ENCODE peak calls at places on chromosomes 13 and 19, in nine cellular contexts. One of them, this sample, is unnamed.

GRCh38 chr19:40594657-40595077 is 6.5 kb upstream of the LTBP4 start:
- DNase-seq in HepG2: no peak
- DNase-seq in BE2C: no peak
- DNase-seq in PC-9: no peak
- DNase-seq in lung: no peak
- DNase-seq in bronchial epithelial cell: peak; percentile 68
- DNase-seq in adipocyte: no peak
- DNase-seq in psoas muscle: no peak
- DNase-seq in stomach: no peak
- DNase-seq in this sample: no peak

GRCh38 chr13:76027131-76027530 is 391.0 kb downstream of the LMO7 start:
- DNase-seq in HepG2: no peak
- DNase-seq in BE2C: no peak
- DNase-seq in PC-9: no peak
- DNase-seq in lung: no peak
- DNase-seq in bronchial epithelial cell: no peak
- DNase-seq in adipocyte: no peak
- DNase-seq in psoas muscle: no peak
- DNase-seq in stomach: no peak
- DNase-seq in this sample: no peak

GRCh38 chr19:34287676-34288140 is 33.4 kb downstream of the GARRE1 start:
- DNase-seq in HepG2: no peak
- DNase-seq in BE2C: no peak
- DNase-seq in PC-9: no peak
- DNase-seq in lung: no peak
- DNase-seq in bronchial epithelial cell: no peak
- DNase-seq in adipocyte: no peak
- DNase-seq in psoas muscle: no peak
- DNase-seq in stomach: no peak
- DNase-seq in this sample: no peak

GRCh38 chr13:98890186-98890585 is 87.7 kb downstream of the DOCK9 start:
- DNase-seq in HepG2: no peak
- DNase-seq in BE2C: peak; percentile 39
- DNase-seq in PC-9: peak; percentile 52
- DNase-seq in lung: no peak
- DNase-seq in bronchial epithelial cell: peak; percentile 93
- DNase-seq in adipocyte: no peak
- DNase-seq in psoas muscle: peak; percentile 31
- DNase-seq in stomach: no peak
- DNase-seq in this sample: no peak

GRCh38 chr13:93915269-93915809 is 564.1 kb downstream of the DCT start:
- DNase-seq in HepG2: no peak
- DNase-seq in BE2C: no peak
- DNase-seq in PC-9: no peak
- DNase-seq in lung: no peak
- DNase-seq in bronchial epithelial cell: no peak
- DNase-seq in adipocyte: peak; percentile 74
- DNase-seq in psoas muscle: no peak
- DNase-seq in stomach: no peak
- DNase-seq in this sample: no peak

GRCh38 chr13:80458546-80458945 is 117.6 kb upstream of the SPRY2 start:
- DNase-seq in HepG2: no peak
- DNase-seq in BE2C: no peak
- DNase-seq in PC-9: no peak
- DNase-seq in lung: no peak
- DNase-seq in bronchial epithelial cell: no peak
- DNase-seq in adipocyte: no peak
- DNase-seq in psoas muscle: no peak
- DNase-seq in stomach: no peak
- DNase-seq in this sample: no peak

GRCh38 chr13:74977498-74977897 is 504.5 kb downstream of the TBC1D4 start:
- DNase-seq in HepG2: no peak
- DNase-seq in BE2C: no peak
- DNase-seq in PC-9: no peak
- DNase-seq in lung: no peak
- DNase-seq in bronchial epithelial cell: no peak
- DNase-seq in adipocyte: no peak
- DNase-seq in psoas muscle: no peak
- DNase-seq in stomach: no peak
- DNase-seq in this sample: no peak

GRCh38 chr13:93098972-93099371 is 127.6 kb upstream of the GPC6 start:
- DNase-seq in HepG2: no peak
- DNase-seq in BE2C: no peak
- DNase-seq in PC-9: no peak
- DNase-seq in lung: no peak
- DNase-seq in bronchial epithelial cell: no peak
- DNase-seq in adipocyte: no peak
- DNase-seq in psoas muscle: no peak
- DNase-seq in stomach: peak; percentile 44
- DNase-seq in this sample: peak; percentile 76

GRCh38 chr13:113852536-113853517 is 11.0 kb downstream of the GAS6 start:
- DNase-seq in HepG2: no peak
- DNase-seq in BE2C: no peak
- DNase-seq in PC-9: no peak
- DNase-seq in lung: no peak
- DNase-seq in bronchial epithelial cell: no peak
- DNase-seq in adipocyte: no peak
- DNase-seq in psoas muscle: no peak
- DNase-seq in stomach: no peak
- DNase-seq in this sample: peak; percentile 8

GRCh38 chr19:29858000-29858596 is 46.3 kb downstream of the CCNE1 start:
- DNase-seq in HepG2: no peak
- DNase-seq in BE2C: peak; percentile 43
- DNase-seq in PC-9: peak; percentile 60
- DNase-seq in lung: peak; percentile 37
- DNase-seq in bronchial epithelial cell: no peak
- DNase-seq in adipocyte: no peak
- DNase-seq in psoas muscle: no peak
- DNase-seq in stomach: peak; percentile 50
- DNase-seq in this sample: peak; percentile 71

GRCh38 chr13:75480691-75481175 is 1.2 kb downstream of the TBC1D4 start:
- DNase-seq in HepG2: peak; percentile 53
- DNase-seq in BE2C: peak; percentile 68
- DNase-seq in PC-9: peak; percentile 88
- DNase-seq in lung: peak; percentile 77
- DNase-seq in bronchial epithelial cell: peak; percentile 74
- DNase-seq in adipocyte: peak; percentile 63
- DNase-seq in psoas muscle: peak; percentile 45
- DNase-seq in stomach: peak; percentile 80
- DNase-seq in this sample: peak; percentile 27

GRCh38 chr13:73822671-73823592 is 311.3 kb downstream of the KLF12 start:
- DNase-seq in HepG2: no peak
- DNase-seq in BE2C: no peak
- DNase-seq in PC-9: no peak
- DNase-seq in lung: no peak
- DNase-seq in bronchial epithelial cell: no peak
- DNase-seq in adipocyte: no peak
- DNase-seq in psoas muscle: no peak
- DNase-seq in stomach: no peak
- DNase-seq in this sample: no peak

GRCh38 chr19:15812059-15812722 is 3.3 kb downstream of the OR10H1 start:
- DNase-seq in HepG2: no peak
- DNase-seq in BE2C: no peak
- DNase-seq in PC-9: peak; percentile 57
- DNase-seq in lung: no peak
- DNase-seq in bronchial epithelial cell: peak; percentile 28
- DNase-seq in adipocyte: peak; percentile 3
- DNase-seq in psoas muscle: no peak
- DNase-seq in stomach: peak; percentile 40
- DNase-seq in this sample: no peak

GRCh38 chr19:47778089-47778953 is at the start of gene SELENOW:
- DNase-seq in HepG2: peak; percentile 47
- DNase-seq in BE2C: peak; percentile 83
- DNase-seq in PC-9: peak; percentile 75
- DNase-seq in lung: peak; percentile 77
- DNase-seq in bronchial epithelial cell: peak; percentile 71
- DNase-seq in adipocyte: peak; percentile 82
- DNase-seq in psoas muscle: peak; percentile 79
- DNase-seq in stomach: peak; percentile 83
- DNase-seq in this sample: peak; percentile 82

GRCh38 chr19:29965529-29965928 is 23.5 kb downstream of the URI1 start:
- DNase-seq in HepG2: no peak
- DNase-seq in BE2C: no peak
- DNase-seq in PC-9: no peak
- DNase-seq in lung: no peak
- DNase-seq in bronchial epithelial cell: peak; percentile 81
- DNase-seq in adipocyte: peak; percentile 52
- DNase-seq in psoas muscle: no peak
- DNase-seq in stomach: no peak
- DNase-seq in this sample: no peak

GRCh38 chr13:43804461-43805070 is 17.8 kb upstream of the ENOX1 start:
- DNase-seq in HepG2: peak; percentile 39
- DNase-seq in BE2C: peak; percentile 49
- DNase-seq in PC-9: peak; percentile 45
- DNase-seq in lung: no peak
- DNase-seq in bronchial epithelial cell: peak; percentile 80
- DNase-seq in adipocyte: peak; percentile 93
- DNase-seq in psoas muscle: no peak
- DNase-seq in stomach: no peak
- DNase-seq in this sample: no peak

GRCh38 chr13:74166286-74166685 is 32.1 kb upstream of the KLF12 start:
- DNase-seq in HepG2: no peak
- DNase-seq in BE2C: no peak
- DNase-seq in PC-9: no peak
- DNase-seq in lung: no peak
- DNase-seq in bronchial epithelial cell: no peak
- DNase-seq in adipocyte: no peak
- DNase-seq in psoas muscle: no peak
- DNase-seq in stomach: no peak
- DNase-seq in this sample: no peak

DNA sequence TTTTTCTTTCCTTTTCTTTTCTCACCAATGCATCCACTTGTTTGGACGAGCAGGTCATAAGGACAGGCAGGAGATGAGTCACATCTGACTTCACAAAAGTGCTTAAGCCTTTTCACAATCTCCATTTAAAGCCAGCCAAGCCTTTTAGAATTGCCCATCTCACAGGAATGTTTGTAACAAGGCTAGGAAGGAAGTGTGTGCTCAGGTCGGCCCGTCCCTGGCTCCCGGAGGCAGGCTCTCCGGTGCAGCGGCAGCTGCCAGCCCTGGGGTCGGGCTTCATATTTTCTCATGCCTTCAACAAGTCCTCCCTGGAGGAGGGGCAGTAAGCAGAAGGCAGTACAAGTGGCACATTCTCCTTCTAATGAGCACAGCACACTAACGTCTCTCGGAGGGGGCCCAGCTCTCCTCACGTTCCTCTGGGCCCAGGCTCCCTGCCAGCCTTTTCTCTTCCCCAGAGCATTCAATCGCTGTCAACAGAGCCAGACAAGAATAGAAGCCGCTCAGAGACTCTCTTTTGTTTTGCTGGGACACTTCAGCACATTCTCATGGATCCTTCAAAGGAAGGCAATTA is 180.5 kb downstream of the COL4A1 start:
- DNase-seq in HepG2: no peak
- DNase-seq in BE2C: no peak
- DNase-seq in PC-9: peak; percentile 99
- DNase-seq in lung: peak; percentile 39
- DNase-seq in bronchial epithelial cell: peak; percentile 97
- DNase-seq in adipocyte: peak; percentile 90
- DNase-seq in psoas muscle: peak; percentile 70
- DNase-seq in stomach: no peak
- DNase-seq in this sample: no peak
- H3K4me3 ChIP-seq in HepG2: no peak overlapping the region
- H3K4me3 ChIP-seq in BE2C: no peak overlapping the region
- H3K4me3 ChIP-seq in PC-9: peak overlapping the region; percentile 33
- H3K4me3 ChIP-seq in lung: no peak overlapping the region
- H3K4me3 ChIP-seq in bronchial epithelial cell: no peak overlapping the region
- H3K4me3 ChIP-seq in adipocyte: peak overlapping the region; percentile 60
- H3K4me3 ChIP-seq in psoas muscle: peak overlapping the region; percentile 2
- H3K4me3 ChIP-seq in stomach: no peak overlapping the region
- H3K4me3 ChIP-seq in this sample: no peak overlapping the region

GRCh38 chr19:39202998-39203355 is 1.1 kb downstream of the SYCN start:
- DNase-seq in HepG2: no peak
- DNase-seq in BE2C: no peak
- DNase-seq in PC-9: no peak
- DNase-seq in lung: no peak
- DNase-seq in bronchial epithelial cell: no peak
- DNase-seq in adipocyte: no peak
- DNase-seq in psoas muscle: no peak
- DNase-seq in stomach: no peak
- DNase-seq in this sample: no peak
- H3K27me3 ChIP-seq in HepG2: peaks cover 8% of the 10 kb centered on the region
- H3K27me3 ChIP-seq in BE2C: peaks cover 24% of the 10 kb centered on the region
- H3K27me3 ChIP-seq in PC-9: no peaks in the 10 kb centered on the region
- H3K27me3 ChIP-seq in lung: no peaks in the 10 kb centered on the region
- H3K27me3 ChIP-seq in bronchial epithelial cell: peaks cover 20% of the 10 kb centered on the region
- H3K27me3 ChIP-seq in adipocyte: peaks cover 45% of the 10 kb centered on the region
- H3K27me3 ChIP-seq in psoas muscle: no peaks in the 10 kb centered on the region
- H3K27me3 ChIP-seq in stomach: peaks cover 39% of the 10 kb centered on the region
- H3K27me3 ChIP-seq in this sample: no peaks in the 10 kb centered on the region

GRCh38 chr13:35848868-35849644 is 282.1 kb downstream of the DCLK1 start:
- DNase-seq in HepG2: no peak
- DNase-seq in BE2C: no peak
- DNase-seq in PC-9: no peak
- DNase-seq in lung: no peak
- DNase-seq in bronchial epithelial cell: no peak
- DNase-seq in adipocyte: no peak
- DNase-seq in psoas muscle: no peak
- DNase-seq in stomach: no peak
- DNase-seq in this sample: no peak
- H3K4me3 ChIP-seq in HepG2: no peak overlapping the region
- H3K4me3 ChIP-seq in BE2C: no peak overlapping the region
- H3K4me3 ChIP-seq in PC-9: no peak overlapping the region
- H3K4me3 ChIP-seq in lung: no peak overlapping the region
- H3K4me3 ChIP-seq in bronchial epithelial cell: no peak overlapping the region
- H3K4me3 ChIP-seq in adipocyte: no peak overlapping the region
- H3K4me3 ChIP-seq in psoas muscle: no peak overlapping the region
- H3K4me3 ChIP-seq in stomach: no peak overlapping the region
- H3K4me3 ChIP-seq in this sample: no peak overlapping the region

GRCh38 chr19:54421521-54421920 is 6.3 kb downstream of the TTYH1 start:
- DNase-seq in HepG2: no peak
- DNase-seq in BE2C: no peak
- DNase-seq in PC-9: no peak
- DNase-seq in lung: no peak
- DNase-seq in bronchial epithelial cell: no peak
- DNase-seq in adipocyte: no peak
- DNase-seq in psoas muscle: no peak
- DNase-seq in stomach: no peak
- DNase-seq in this sample: no peak

GRCh38 chr19:54420383-54421168 is 5.3 kb downstream of the TTYH1 start:
- DNase-seq in HepG2: peak; percentile 97
- DNase-seq in BE2C: no peak
- DNase-seq in PC-9: no peak
- DNase-seq in lung: no peak
- DNase-seq in bronchial epithelial cell: no peak
- DNase-seq in adipocyte: no peak
- DNase-seq in psoas muscle: no peak
- DNase-seq in stomach: no peak
- DNase-seq in this sample: no peak

GRCh38 chr19:54424201-54424600 is 8.9 kb downstream of the TTYH1 start:
- DNase-seq in HepG2: no peak
- DNase-seq in BE2C: no peak
- DNase-seq in PC-9: no peak
- DNase-seq in lung: no peak
- DNase-seq in bronchial epithelial cell: no peak
- DNase-seq in adipocyte: no peak
- DNase-seq in psoas muscle: no peak
- DNase-seq in stomach: no peak
- DNase-seq in this sample: no peak

GRCh38 chr19:54421169-54421516 is 5.9 kb downstream of the TTYH1 start:
- DNase-seq in HepG2: no peak
- DNase-seq in BE2C: no peak
- DNase-seq in PC-9: no peak
- DNase-seq in lung: no peak
- DNase-seq in bronchial epithelial cell: no peak
- DNase-seq in adipocyte: no peak
- DNase-seq in psoas muscle: no peak
- DNase-seq in stomach: no peak
- DNase-seq in this sample: no peak

GRCh38 chr19:54422136-54422535 is 6.9 kb downstream of the TTYH1 start:
- DNase-seq in HepG2: no peak
- DNase-seq in BE2C: no peak
- DNase-seq in PC-9: no peak
- DNase-seq in lung: no peak
- DNase-seq in bronchial epithelial cell: no peak
- DNase-seq in adipocyte: no peak
- DNase-seq in psoas muscle: no peak
- DNase-seq in stomach: no peak
- DNase-seq in this sample: no peak
- H3K27me3 ChIP-seq in HepG2: no peaks in the 10 kb centered on the region
- H3K27me3 ChIP-seq in BE2C: peaks cover 58% of the 10 kb centered on the region
- H3K27me3 ChIP-seq in PC-9: peaks cover 59% of the 10 kb centered on the region
- H3K27me3 ChIP-seq in lung: peaks cover 8% of the 10 kb centered on the region
- H3K27me3 ChIP-seq in bronchial epithelial cell: peaks cover 5% of the 10 kb centered on the region
- H3K27me3 ChIP-seq in adipocyte: peaks cover 40% of the 10 kb centered on the region
- H3K27me3 ChIP-seq in psoas muscle: no peaks in the 10 kb centered on the region
- H3K27me3 ChIP-seq in stomach: peaks cover 61% of the 10 kb centered on the region
- H3K27me3 ChIP-seq in this sample: no peaks in the 10 kb centered on the region